ENCODE peak calls at places on chromosomes 5 and 9, in four cellular contexts. One of them, this sample, is unnamed.

GRCh38 chr9:71357346-71357745 is 235.9 kb upstream of the TRPM3 start:
- DNase-seq in GM12891: no peak
- DNase-seq in NCI-H2029: no peak
- DNase-seq in neural crest cell: no peak
- DNase-seq in this sample: no peak

GRCh38 chr9:79477955-79478751 is 93.6 kb upstream of the TLE4 start:
- DNase-seq in neural crest cell: peak; percentile 24
- DNase-seq in NCI-H2029: no peak
- DNase-seq in GM12891: no peak
- DNase-seq in this sample: peak; percentile 92

GRCh38 chr9:32832354-32832753 is 49.0 kb downstream of the TMEM215 start:
- DNase-seq in NCI-H2029: no peak
- DNase-seq in GM12891: no peak
- DNase-seq in neural crest cell: no peak
- DNase-seq in this sample: no peak

GRCh38 chr5:15598294-15598902 is 98.4 kb downstream of the FBXL7 start:
- DNase-seq in GM12891: no peak
- DNase-seq in neural crest cell: peak; percentile 14
- DNase-seq in NCI-H2029: peak; percentile 5
- DNase-seq in this sample: no peak

GRCh38 chr5:82735160-82735789 is 341.9 kb downstream of the TMEM167A start:
- DNase-seq in neural crest cell: no peak
- DNase-seq in GM12891: no peak
- DNase-seq in NCI-H2029: no peak
- DNase-seq in this sample: peak; percentile 4

GRCh38 chr9:78778843-78779486 is 482.0 kb downstream of the PSAT1 start:
- DNase-seq in NCI-H2029: no peak
- DNase-seq in neural crest cell: no peak
- DNase-seq in GM12891: no peak
- DNase-seq in this sample: no peak

GRCh38 chr9:88370346-88370745 is 17.9 kb upstream of the SPIN1 start:
- DNase-seq in neural crest cell: no peak
- DNase-seq in NCI-H2029: no peak
- DNase-seq in GM12891: no peak
- DNase-seq in this sample: no peak

GRCh38 chr5:65913519-65913918 is 12.9 kb upstream of the ERBIN start:
- DNase-seq in neural crest cell: no peak
- DNase-seq in NCI-H2029: no peak
- DNase-seq in GM12891: no peak
- DNase-seq in this sample: no peak

GRCh38 chr5:43514471-43514815 is 505 bp downstream of the C5orf34 start:
- DNase-seq in GM12891: peak; percentile 10
- DNase-seq in NCI-H2029: no peak
- DNase-seq in neural crest cell: no peak
- DNase-seq in this sample: peak; percentile 60

GRCh38 chr5:15008476-15008875 is 136.9 kb upstream of the ANKH start:
- DNase-seq in NCI-H2029: peak; percentile 91
- DNase-seq in GM12891: no peak
- DNase-seq in neural crest cell: no peak
- DNase-seq in this sample: peak; percentile 86

GRCh38 chr5:82244854-82245635 is 33.1 kb downstream of the RPS23 start:
- DNase-seq in NCI-H2029: no peak
- DNase-seq in neural crest cell: no peak
- DNase-seq in GM12891: no peak
- DNase-seq in this sample: no peak

GRCh38 chr9:35350212-35350611 is 139.7 kb upstream of the RUSC2 start:
- DNase-seq in NCI-H2029: no peak
- DNase-seq in neural crest cell: no peak
- DNase-seq in GM12891: no peak
- DNase-seq in this sample: no peak

GRCh38 chr5:98933446-98934072 is 4.8 kb upstream of the CHD1 start:
- DNase-seq in GM12891: no peak
- DNase-seq in NCI-H2029: no peak
- DNase-seq in neural crest cell: no peak
- DNase-seq in this sample: no peak

GRCh38 chr5:73232266-73233041 is 59.5 kb downstream of the TMEM174 start:
- DNase-seq in neural crest cell: no peak
- DNase-seq in NCI-H2029: no peak
- DNase-seq in GM12891: no peak
- DNase-seq in this sample: no peak

GRCh38 chr9:101582593-101582992 is 12.2 kb downstream of the PPP3R2 start:
- DNase-seq in GM12891: no peak
- DNase-seq in neural crest cell: no peak
- DNase-seq in NCI-H2029: no peak
- DNase-seq in this sample: peak; percentile 10

GRCh38 chr5:125835293-125836172 is 587.7 kb upstream of the GRAMD2B start:
- DNase-seq in neural crest cell: peak; percentile 56
- DNase-seq in NCI-H2029: no peak
- DNase-seq in GM12891: no peak
- DNase-seq in this sample: no peak

GRCh38 chr5:72057816-72058215 is 49.5 kb upstream of the MAP1B start:
- DNase-seq in neural crest cell: no peak
- DNase-seq in GM12891: no peak
- DNase-seq in NCI-H2029: no peak
- DNase-seq in this sample: no peak